ENCODE peak calls at places on chromosomes 2 and 18, in four cellular contexts. One of them, this sample, is unnamed.
A peak's percentile ranks its signal among the peaks of the same experiment; 100 is the strongest.

GRCh38 chr2:241859436-241860183 is 916 bp upstream of the PDCD1 start:
- DNase-seq in GM23248: peak; percentile 84
- DNase-seq in Right ventricle myocardium superior: peak; percentile 77
- DNase-seq in AG08395: peak; percentile 67
- DNase-seq in this sample: peak; percentile 75

GRCh38 chr2:179612108-179612507 is 249.3 kb downstream of the ZNF385B start:
- DNase-seq in GM23248: peak; percentile 80
- DNase-seq in Right ventricle myocardium superior: no peak
- DNase-seq in AG08395: peak; percentile 35
- DNase-seq in this sample: peak; percentile 35

GRCh38 chr2:32832400-32832799 is 114.4 kb upstream of the LTBP1 start:
- DNase-seq in GM23248: no peak
- DNase-seq in Right ventricle myocardium superior: no peak
- DNase-seq in AG08395: no peak
- DNase-seq in this sample: no peak

GRCh38 chr2:168892327-168892726 is 2.1 kb upstream of the SPC25 start:
- DNase-seq in GM23248: no peak
- DNase-seq in Right ventricle myocardium superior: no peak
- DNase-seq in AG08395: no peak
- DNase-seq in this sample: no peak

GRCh38 chr18:45107425-45107824 is 426.7 kb downstream of the SETBP1 start:
- DNase-seq in GM23248: peak; percentile 95
- DNase-seq in Right ventricle myocardium superior: no peak
- DNase-seq in AG08395: peak; percentile 68
- DNase-seq in this sample: peak; percentile 70

GRCh38 chr2:186379052-186379451 is 107.0 kb upstream of the ZC3H15 start:
- DNase-seq in GM23248: no peak
- DNase-seq in Right ventricle myocardium superior: no peak
- DNase-seq in AG08395: no peak
- DNase-seq in this sample: no peak

GRCh38 chr2:10837532-10838266 is 25.1 kb upstream of the PDIA6 start:
- DNase-seq in GM23248: no peak
- DNase-seq in Right ventricle myocardium superior: no peak
- DNase-seq in AG08395: no peak
- DNase-seq in this sample: no peak

GRCh38 chr2:239853706-239854327 is 171.3 kb downstream of the NDUFA10 start:
- DNase-seq in GM23248: no peak
- DNase-seq in Right ventricle myocardium superior: no peak
- DNase-seq in AG08395: no peak
- DNase-seq in this sample: no peak

GRCh38 chr2:61368687-61369665 is 101.9 kb downstream of the USP34 start:
- DNase-seq in GM23248: no peak
- DNase-seq in Right ventricle myocardium superior: no peak
- DNase-seq in AG08395: no peak
- DNase-seq in this sample: no peak

GRCh38 chr18:13390196-13390595 is 171.6 kb downstream of the LDLRAD4 start:
- DNase-seq in GM23248: no peak
- DNase-seq in Right ventricle myocardium superior: no peak
- DNase-seq in AG08395: no peak
- DNase-seq in this sample: no peak

GRCh38 chr2:75065402-75066008 is 107.1 kb downstream of the POLE4 start:
- DNase-seq in GM23248: peak; percentile 64
- DNase-seq in Right ventricle myocardium superior: no peak
- DNase-seq in AG08395: peak; percentile 22
- DNase-seq in this sample: no peak

GRCh38 chr18:75063196-75063595 is 145.7 kb downstream of the PTGR3 start:
- DNase-seq in GM23248: no peak
- DNase-seq in Right ventricle myocardium superior: no peak
- DNase-seq in AG08395: no peak
- DNase-seq in this sample: no peak

GRCh38 chr2:152546230-152546837 is 170.9 kb downstream of the PRPF40A start:
- DNase-seq in GM23248: no peak
- DNase-seq in Right ventricle myocardium superior: no peak
- DNase-seq in AG08395: no peak
- DNase-seq in this sample: no peak

GRCh38 chr18:29496276-29496675 is 1319.3 kb upstream of the CDH2 start:
- DNase-seq in GM23248: no peak
- DNase-seq in Right ventricle myocardium superior: no peak
- DNase-seq in AG08395: no peak
- DNase-seq in this sample: no peak

GRCh38 chr2:197191177-197191947 is 119.2 kb downstream of the ANKRD44 start:
- DNase-seq in GM23248: peak; percentile 52
- DNase-seq in Right ventricle myocardium superior: no peak
- DNase-seq in AG08395: peak; percentile 52
- DNase-seq in this sample: peak; percentile 35

GRCh38 chr2:11602563-11603182 is 67.3 kb downstream of the NTSR2 start:
- DNase-seq in GM23248: no peak
- DNase-seq in Right ventricle myocardium superior: no peak
- DNase-seq in AG08395: no peak
- DNase-seq in this sample: no peak

GRCh38 chr18:9474103-9474982 is 970 bp upstream of the RALBP1 start:
- DNase-seq in GM23248: peak; percentile 91
- DNase-seq in Right ventricle myocardium superior: no peak
- DNase-seq in AG08395: peak; percentile 79
- DNase-seq in this sample: peak; percentile 90

GRCh38 chr18:58360324-58360723 is 268.6 kb downstream of the ALPK2 start:
- DNase-seq in GM23248: no peak
- DNase-seq in Right ventricle myocardium superior: no peak
- DNase-seq in AG08395: no peak
- DNase-seq in this sample: no peak

GRCh38 chr2:112831380-112831930 is 5.1 kb downstream of the IL1B start:
- DNase-seq in GM23248: no peak
- DNase-seq in Right ventricle myocardium superior: peak; percentile 48
- DNase-seq in AG08395: no peak
- DNase-seq in this sample: no peak

GRCh38 chr2:217415316-217415715 is 555.5 kb upstream of the TNP1 start:
- DNase-seq in GM23248: no peak
- DNase-seq in Right ventricle myocardium superior: no peak
- DNase-seq in AG08395: no peak
- DNase-seq in this sample: no peak

GRCh38 chr2:48092846-48093498 is 186.7 kb upstream of the FBXO11 start:
- DNase-seq in GM23248: peak; percentile 50
- DNase-seq in Right ventricle myocardium superior: no peak
- DNase-seq in AG08395: peak; percentile 22
- DNase-seq in this sample: peak; percentile 51

GRCh38 chr2:32926708-32927084 is 20.1 kb upstream of the LTBP1 start:
- DNase-seq in GM23248: peak; percentile 23
- DNase-seq in Right ventricle myocardium superior: no peak
- DNase-seq in AG08395: no peak
- DNase-seq in this sample: peak; percentile 47

GRCh38 chr2:113212245-113213060 is 38.7 kb downstream of the PSD4 start:
- DNase-seq in GM23248: no peak
- DNase-seq in Right ventricle myocardium superior: peak; percentile 75
- DNase-seq in AG08395: no peak
- DNase-seq in this sample: no peak

GRCh38 chr18:35029770-35030169 is 11.4 kb upstream of the MAPRE2 start:
- DNase-seq in GM23248: peak; percentile 51
- DNase-seq in Right ventricle myocardium superior: no peak
- DNase-seq in AG08395: no peak
- DNase-seq in this sample: no peak

GRCh38 chr2:165408191-165408590 is 61.3 kb upstream of the CSRNP3 start:
- DNase-seq in GM23248: no peak
- DNase-seq in Right ventricle myocardium superior: no peak
- DNase-seq in AG08395: no peak
- DNase-seq in this sample: no peak

GRCh38 chr18:30454920-30455319 is 587.6 kb downstream of the DSC3 start:
- DNase-seq in GM23248: no peak
- DNase-seq in Right ventricle myocardium superior: no peak
- DNase-seq in AG08395: no peak
- DNase-seq in this sample: no peak

GRCh38 chr18:58661423-58661822 is 9.8 kb upstream of the MALT1 start:
- DNase-seq in GM23248: peak; percentile 38
- DNase-seq in Right ventricle myocardium superior: no peak
- DNase-seq in AG08395: peak; percentile 41
- DNase-seq in this sample: peak; percentile 28

GRCh38 chr2:47299555-47299954 is 103.4 kb upstream of the MSH2 start:
- DNase-seq in GM23248: peak; percentile 92
- DNase-seq in Right ventricle myocardium superior: no peak
- DNase-seq in AG08395: peak; percentile 60
- DNase-seq in this sample: peak; percentile 69

GRCh38 chr2:75570024-75570947 is 9.5 kb upstream of the EVA1A start:
- DNase-seq in GM23248: no peak
- DNase-seq in Right ventricle myocardium superior: no peak
- DNase-seq in AG08395: no peak
- DNase-seq in this sample: no peak

GRCh38 chr18:8835556-8835955 is 130.2 kb downstream of the MTCL1 start:
- DNase-seq in GM23248: peak; percentile 82
- DNase-seq in Right ventricle myocardium superior: no peak
- DNase-seq in AG08395: peak; percentile 79
- DNase-seq in this sample: peak; percentile 80

GRCh38 chr2:176494949-176495353 is 225.7 kb downstream of the MTX2 start:
- DNase-seq in GM23248: peak; percentile 54
- DNase-seq in Right ventricle myocardium superior: peak; percentile 74
- DNase-seq in AG08395: no peak
- DNase-seq in this sample: no peak

GRCh38 chr2:232042911-232043564 is 81.5 kb downstream of the DIS3L2 start:
- DNase-seq in GM23248: peak; percentile 44
- DNase-seq in Right ventricle myocardium superior: no peak
- DNase-seq in AG08395: peak; percentile 28
- DNase-seq in this sample: no peak

GRCh38 chr18:54416459-54416858 is 58.8 kb downstream of the C18orf54 start:
- DNase-seq in GM23248: peak; percentile 61
- DNase-seq in Right ventricle myocardium superior: no peak
- DNase-seq in AG08395: peak; percentile 32
- DNase-seq in this sample: peak; percentile 35

GRCh38 chr18:79056827-79057367 is 12.3 kb upstream of the ATP9B start:
- DNase-seq in GM23248: no peak
- DNase-seq in Right ventricle myocardium superior: no peak
- DNase-seq in AG08395: no peak
- DNase-seq in this sample: no peak

GRCh38 chr2:238589591-238590460 is 163.1 kb downstream of the ASB1 start:
- DNase-seq in GM23248: no peak
- DNase-seq in Right ventricle myocardium superior: no peak
- DNase-seq in AG08395: no peak
- DNase-seq in this sample: no peak

GRCh38 chr2:172273910-172274571 is 153.3 kb upstream of the ITGA6 start:
- DNase-seq in GM23248: no peak
- DNase-seq in Right ventricle myocardium superior: no peak
- DNase-seq in AG08395: no peak
- DNase-seq in this sample: no peak

GRCh38 chr2:226411727-226412360 is 387.8 kb downstream of the IRS1 start:
- DNase-seq in GM23248: peak; percentile 42
- DNase-seq in Right ventricle myocardium superior: no peak
- DNase-seq in AG08395: peak; percentile 27
- DNase-seq in this sample: no peak

GRCh38 chr2:102508863-102509262 is 35.8 kb downstream of the SLC9A4 start:
- DNase-seq in GM23248: no peak
- DNase-seq in Right ventricle myocardium superior: no peak
- DNase-seq in AG08395: no peak
- DNase-seq in this sample: no peak

GRCh38 chr18:10099539-10100140 is 185.8 kb downstream of the VAPA start:
- DNase-seq in GM23248: peak; percentile 69
- DNase-seq in Right ventricle myocardium superior: no peak
- DNase-seq in AG08395: peak; percentile 66
- DNase-seq in this sample: peak; percentile 67

GRCh38 chr2:240909216-240909974 is 3.3 kb downstream of the CROCC2 start:
- DNase-seq in GM23248: no peak
- DNase-seq in Right ventricle myocardium superior: no peak
- DNase-seq in AG08395: no peak
- DNase-seq in this sample: no peak

This sample was measured in AG20443.